ENCODE peak calls at places on chromosomes 6 and 20, in four cellular contexts. N, M, A and K are unnamed samples.
A peak's percentile ranks its signal among the peaks of the same experiment; 100 is the strongest.

GRCh38 chr20:32830437-32830836 is 10.7 kb downstream of the MAPRE1 start:
- DNase-seq in N (no peak), M (no peak), A (no peak), K (no peak)

GRCh38 chr20:36281785-36282380 is 24.3 kb upstream of the DLGAP4 start:
- DNase-seq in N (peak; percentile 24), M (no peak), A (no peak), K (no peak)

GRCh38 chr6:11341867-11342266 is 109.4 kb upstream of the NEDD9 start:
- DNase-seq in N (no peak), M (no peak), A (no peak), K (no peak)

GRCh38 chr6:28443112-28443773 is at the start of gene ZSCAN23:
- DNase-seq in N (peak; percentile 89), M (peak; percentile 79), A (peak; percentile 83), K (peak; percentile 58)

GRCh38 chr6:74785236-74785635 is 420.6 kb downstream of the COL12A1 start:
- DNase-seq in N (no peak), M (no peak), A (no peak), K (no peak)

GRCh38 chr6:16239090-16239797 is 857 bp downstream of the GMPR start:
- DNase-seq in N (peak; percentile 88), M (peak; percentile 72), A (peak; percentile 59), K (peak; percentile 69)

GRCh38 chr6:42210551-42210950 is 7.1 kb downstream of the MRPS10 start:
- DNase-seq in N (no peak), M (no peak), A (no peak), K (no peak)

GRCh38 chr20:45823949-45824835 is 2.9 kb downstream of the TNNC2 start:
- DNase-seq in N (peak; percentile 80), M (peak; percentile 65), A (peak; percentile 62), K (peak; percentile 53)

GRCh38 chr20:22584630-22584921 is 204 bp upstream of the FOXA2 start:
- DNase-seq in N (no peak), M (no peak), A (no peak), K (no peak)

GRCh38 chr6:136251394-136251793 is 1.3 kb upstream of the MTFR2 start:
- DNase-seq in N (no peak), M (no peak), A (no peak), K (no peak)

GRCh38 chr20:44231193-44231592 is 15.9 kb upstream of the GDAP1L1 start:
- DNase-seq in N (no peak), M (no peak), A (no peak), K (no peak)

GRCh38 chr6:24831771-24832718 is 33.3 kb upstream of the ARMH2 start:
- DNase-seq in N (no peak), M (no peak), A (no peak), K (no peak)

GRCh38 chr20:958936-959815 is 42.9 kb downstream of the RSPO4 start:
- DNase-seq in N (no peak), M (no peak), A (peak; percentile 41), K (no peak)

GRCh38 chr6:150934380-150934779 is 68.9 kb downstream of the MTHFD1L start:
- DNase-seq in N (no peak), M (no peak), A (no peak), K (no peak)

GRCh38 chr6:43705996-43706395 is 18.4 kb upstream of the MRPS18A start:
- DNase-seq in N (peak; percentile 54), M (no peak), A (no peak), K (no peak)

GRCh38 chr6:17589402-17590116 is 10.5 kb upstream of the FAM8A1 start:
- DNase-seq in N (no peak), M (no peak), A (no peak), K (no peak)

GRCh38 chr6:143283887-143284640 is 166.4 kb downstream of the ADAT2 start:
- DNase-seq in N (no peak), M (no peak), A (peak; percentile 15), K (no peak)

GRCh38 chr6:130282234-130282995 is 59.7 kb upstream of the SAMD3 start:
- DNase-seq in N (no peak), M (no peak), A (peak; percentile 1), K (no peak)

GRCh38 chr20:35887393-35888064 is 66.8 kb downstream of the SCAND1 start:
- DNase-seq in N (no peak), M (no peak), A (no peak), K (no peak)

GRCh38 chr20:4193053-4193452 is 177.7 kb upstream of the RNF24 start:
- DNase-seq in N (peak; percentile 18), M (no peak), A (no peak), K (no peak)

GRCh38 chr6:33606642-33607041 is 14.5 kb upstream of the ITPR3 start:
- DNase-seq in N (no peak), M (no peak), A (no peak), K (no peak)

GRCh38 chr6:144286503-144287393 is 1.6 kb downstream of the UTRN start:
- DNase-seq in N (peak; percentile 81), M (peak; percentile 75), A (peak; percentile 27), K (no peak)

GRCh38 chr20:3751284-3751663 is 16.3 kb downstream of the ADISSP start:
- DNase-seq in N (peak; percentile 65), M (no peak), A (no peak), K (no peak)

GRCh38 chr6:99945995-99946394 is 48.0 kb downstream of the MCHR2 start:
- DNase-seq in N (no peak), M (no peak), A (no peak), K (no peak)

GRCh38 chr6:30006170-30007131 is 54.6 kb upstream of the POLR1H start:
- DNase-seq in N (peak; percentile 72), M (peak; percentile 52), A (peak; percentile 19), K (no peak)

GRCh38 chr6:34627296-34627695 is 69.3 kb downstream of the ILRUN start:
- DNase-seq in N (no peak), M (no peak), A (no peak), K (no peak)

GRCh38 chr6:16950825-16951495 is 150.9 kb upstream of the STMND1 start:
- DNase-seq in N (no peak), M (no peak), A (no peak), K (no peak)

GRCh38 chr6:170296423-170296745 is 5.5 kb upstream of the DLL1 start:
- DNase-seq in N (no peak), M (no peak), A (peak; percentile 60), K (peak; percentile 61)

GRCh38 chr6:170298688-170299087 is 7.8 kb upstream of the DLL1 start:
- DNase-seq in N (no peak), M (no peak), A (no peak), K (no peak)

GRCh38 chr6:170295519-170296422 is 4.9 kb upstream of the DLL1 start:
- DNase-seq in N (no peak), M (no peak), A (peak; percentile 78), K (peak; percentile 85)

GRCh38 chr6:170297577-170298330 is 6.9 kb upstream of the DLL1 start:
- DNase-seq in N (no peak), M (no peak), A (no peak), K (no peak)

GRCh38 chr6:170296746-170297576 is 6.1 kb upstream of the DLL1 start:
- DNase-seq in N (no peak), M (peak; percentile 22), A (peak; percentile 25), K (peak; percentile 63)
- TF ChIP-seq CTCF in N (no peak), M (no peak), A (no peak), K (no peak)

DNA sequence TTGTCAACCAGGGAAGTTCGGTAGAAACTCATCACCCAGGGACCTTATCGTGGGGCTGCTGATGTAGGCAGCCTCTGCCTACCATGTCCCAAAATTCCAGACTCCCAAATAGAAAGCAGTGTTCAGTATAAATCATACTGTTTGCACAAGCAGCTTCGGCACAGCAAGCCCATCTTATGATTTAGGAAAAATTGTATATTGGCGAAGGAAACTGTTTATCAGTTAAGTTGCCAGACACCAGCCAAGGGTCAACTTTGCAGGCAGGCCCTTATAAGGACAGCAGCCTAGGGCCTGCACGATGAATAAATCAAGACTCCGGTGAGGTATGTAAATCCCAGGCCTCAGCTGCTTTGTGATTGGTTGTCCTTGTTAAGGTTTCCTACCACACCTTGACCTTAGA is 36.8 kb downstream of the GFOD1 start:
- DNase-seq in N (no peak), M (no peak), A (no peak), K (no peak)
- TF ChIP-seq EP300 in N (no peak), M (no peak), A (no peak), K (no peak)

DNA sequence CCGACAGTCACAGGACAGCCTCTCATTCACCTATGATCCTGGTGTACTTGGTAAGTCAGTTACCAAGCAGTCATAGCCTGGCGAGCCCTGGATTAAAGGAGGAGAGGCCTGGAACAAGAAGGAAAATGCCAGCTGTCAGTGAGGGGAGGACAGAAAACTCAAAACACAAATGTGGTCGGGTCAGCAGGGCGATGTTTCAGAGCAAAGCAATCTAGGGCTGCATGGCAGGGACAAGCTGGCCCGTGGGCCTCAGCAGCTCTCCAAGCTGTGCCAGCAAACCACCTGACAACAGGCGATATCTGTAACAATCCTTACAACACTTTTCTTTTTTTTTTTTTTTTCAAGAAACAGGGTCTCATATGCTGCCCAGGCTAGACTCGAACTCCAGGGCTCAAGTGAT is 40.3 kb downstream of the MGME1 start:
- DNase-seq in N (no peak), M (no peak), A (no peak), K (no peak)
- TF ChIP-seq CTCF in N (no peak), M (no peak), A (no peak), K (no peak)

GRCh38 chr6:7731289-7731688 is 5.4 kb downstream of the BMP6 start:
- DNase-seq in N (no peak), M (no peak), A (no peak), K (no peak)
- TF ChIP-seq EP300 in N (no peak), M (no peak), A (no peak), K (no peak)

GRCh38 chr6:85756982-85757381 is 114.3 kb upstream of the SYNCRIP start:
- DNase-seq in N (no peak), M (no peak), A (peak; percentile 25), K (no peak)
- TF ChIP-seq CTCF in N (no peak), M (peak; percentile 51), A (peak; percentile 62), K (peak; percentile 25)

DNA sequence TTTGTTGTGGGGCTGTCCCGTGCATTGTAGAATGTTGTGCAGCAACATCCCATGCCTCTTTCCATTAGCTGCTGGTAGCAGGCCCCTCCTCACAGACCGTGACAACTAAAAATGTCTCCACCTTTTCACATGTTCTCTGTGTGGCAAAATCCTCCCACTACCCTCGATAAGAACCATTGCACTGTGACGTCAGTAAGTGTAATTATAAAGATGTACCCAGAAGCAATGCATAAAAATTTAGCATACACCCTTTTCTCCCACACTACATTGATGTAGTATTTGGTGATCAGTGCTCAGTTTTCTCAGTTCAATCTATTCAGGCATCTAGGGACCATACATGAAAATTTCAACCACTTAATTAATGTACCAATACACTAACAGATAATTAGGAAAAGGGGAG is 389.9 kb downstream of the DOK5 start:
- DNase-seq in N (no peak), M (no peak), A (no peak), K (no peak)
- TF ChIP-seq EP300 in N (no peak), M (no peak), A (no peak), K (no peak)

GRCh38 chr6:88513920-88514319 is 347.8 kb upstream of the CNR1 start:
- DNase-seq in N (no peak), M (no peak), A (no peak), K (peak; percentile 8)
- TF ChIP-seq CTCF in N (no peak), M (no peak), A (peak; percentile 14), K (no peak)